ENCODE peak calls at places on chromosomes 1 and 21, in six cellular contexts. One of them, this sample, is unnamed.
A peak's percentile ranks its signal among the peaks of the same experiment; 100 is the strongest.

GRCh38 chr1:16078925-16079656 is 5.6 kb upstream of the FAM131C start:
- DNase-seq in lower leg skin: peak; percentile 94
- DNase-seq in activated T-helper 9 cell treated with anti-CD3 and anti-CD28 coated beads, Interleukin-2, amount 50 U/mL, for 16 hours: peak; percentile 61
- DNase-seq in activated naive CD8-positive, alpha-beta T cell treated with anti-CD3 and anti-CD28 coated beads for 36 hours: peak; percentile 70
- DNase-seq in non-pigmented ciliary epithelial cell: no peak
- DNase-seq in nephron progenitor cell: peak; percentile 85
- DNase-seq in this sample: peak; percentile 82

GRCh38 chr21:26077523-26077922 is 93.0 kb downstream of the APP start:
- DNase-seq in nephron progenitor cell: peak; percentile 3
- DNase-seq in lower leg skin: no peak
- DNase-seq in non-pigmented ciliary epithelial cell: no peak
- DNase-seq in activated T-helper 9 cell treated with anti-CD3 and anti-CD28 coated beads, Interleukin-2, amount 50 U/mL, for 16 hours: no peak
- DNase-seq in activated naive CD8-positive, alpha-beta T cell treated with anti-CD3 and anti-CD28 coated beads for 36 hours: no peak
- DNase-seq in this sample: no peak

GRCh38 chr1:89483010-89483756 is 41.4 kb upstream of the LRRC8B start:
- DNase-seq in activated naive CD8-positive, alpha-beta T cell treated with anti-CD3 and anti-CD28 coated beads for 36 hours: peak; percentile 57
- DNase-seq in non-pigmented ciliary epithelial cell: peak; percentile 51
- DNase-seq in nephron progenitor cell: peak; percentile 76
- DNase-seq in lower leg skin: peak; percentile 92
- DNase-seq in activated T-helper 9 cell treated with anti-CD3 and anti-CD28 coated beads, Interleukin-2, amount 50 U/mL, for 16 hours: peak; percentile 54
- DNase-seq in this sample: peak; percentile 82

GRCh38 chr1:97070366-97070765 is 348.8 kb downstream of the PTBP2 start:
- DNase-seq in nephron progenitor cell: no peak
- DNase-seq in activated naive CD8-positive, alpha-beta T cell treated with anti-CD3 and anti-CD28 coated beads for 36 hours: no peak
- DNase-seq in lower leg skin: no peak
- DNase-seq in activated T-helper 9 cell treated with anti-CD3 and anti-CD28 coated beads, Interleukin-2, amount 50 U/mL, for 16 hours: no peak
- DNase-seq in non-pigmented ciliary epithelial cell: no peak
- DNase-seq in this sample: no peak

GRCh38 chr1:223363856-223364684 is at the start of gene SUSD4:
- DNase-seq in activated T-helper 9 cell treated with anti-CD3 and anti-CD28 coated beads, Interleukin-2, amount 50 U/mL, for 16 hours: peak; percentile 39
- DNase-seq in lower leg skin: no peak
- DNase-seq in nephron progenitor cell: peak; percentile 72
- DNase-seq in non-pigmented ciliary epithelial cell: no peak
- DNase-seq in activated naive CD8-positive, alpha-beta T cell treated with anti-CD3 and anti-CD28 coated beads for 36 hours: peak; percentile 64
- DNase-seq in this sample: peak; percentile 65

GRCh38 chr1:174142836-174143235 is 16.5 kb upstream of the RABGAP1L start:
- DNase-seq in nephron progenitor cell: no peak
- DNase-seq in non-pigmented ciliary epithelial cell: no peak
- DNase-seq in activated T-helper 9 cell treated with anti-CD3 and anti-CD28 coated beads, Interleukin-2, amount 50 U/mL, for 16 hours: no peak
- DNase-seq in activated naive CD8-positive, alpha-beta T cell treated with anti-CD3 and anti-CD28 coated beads for 36 hours: no peak
- DNase-seq in lower leg skin: no peak
- DNase-seq in this sample: no peak

GRCh38 chr1:115314765-115315164 is 23.3 kb downstream of the NGF start:
- DNase-seq in non-pigmented ciliary epithelial cell: peak; percentile 87
- DNase-seq in activated naive CD8-positive, alpha-beta T cell treated with anti-CD3 and anti-CD28 coated beads for 36 hours: no peak
- DNase-seq in activated T-helper 9 cell treated with anti-CD3 and anti-CD28 coated beads, Interleukin-2, amount 50 U/mL, for 16 hours: no peak
- DNase-seq in nephron progenitor cell: no peak
- DNase-seq in lower leg skin: no peak
- DNase-seq in this sample: no peak

GRCh38 chr21:27806261-27806660 is 839.4 kb upstream of the ADAMTS5 start:
- DNase-seq in activated naive CD8-positive, alpha-beta T cell treated with anti-CD3 and anti-CD28 coated beads for 36 hours: no peak
- DNase-seq in nephron progenitor cell: no peak
- DNase-seq in non-pigmented ciliary epithelial cell: no peak
- DNase-seq in lower leg skin: no peak
- DNase-seq in activated T-helper 9 cell treated with anti-CD3 and anti-CD28 coated beads, Interleukin-2, amount 50 U/mL, for 16 hours: no peak
- DNase-seq in this sample: no peak

GRCh38 chr1:156498447-156499193 is 2.0 kb downstream of the MEF2D start:
- DNase-seq in lower leg skin: no peak
- DNase-seq in activated T-helper 9 cell treated with anti-CD3 and anti-CD28 coated beads, Interleukin-2, amount 50 U/mL, for 16 hours: no peak
- DNase-seq in activated naive CD8-positive, alpha-beta T cell treated with anti-CD3 and anti-CD28 coated beads for 36 hours: no peak
- DNase-seq in nephron progenitor cell: peak; percentile 31
- DNase-seq in non-pigmented ciliary epithelial cell: no peak
- DNase-seq in this sample: peak; percentile 58

GRCh38 chr1:23772854-23773242 is 5.4 kb upstream of the PITHD1 start:
- DNase-seq in activated T-helper 9 cell treated with anti-CD3 and anti-CD28 coated beads, Interleukin-2, amount 50 U/mL, for 16 hours: no peak
- DNase-seq in nephron progenitor cell: no peak
- DNase-seq in lower leg skin: peak; percentile 68
- DNase-seq in activated naive CD8-positive, alpha-beta T cell treated with anti-CD3 and anti-CD28 coated beads for 36 hours: no peak
- DNase-seq in non-pigmented ciliary epithelial cell: no peak
- DNase-seq in this sample: no peak

GRCh38 chr1:216742625-216743024 is 19.4 kb upstream of the ESRRG start:
- DNase-seq in lower leg skin: no peak
- DNase-seq in non-pigmented ciliary epithelial cell: no peak
- DNase-seq in nephron progenitor cell: no peak
- DNase-seq in activated T-helper 9 cell treated with anti-CD3 and anti-CD28 coated beads, Interleukin-2, amount 50 U/mL, for 16 hours: no peak
- DNase-seq in activated naive CD8-positive, alpha-beta T cell treated with anti-CD3 and anti-CD28 coated beads for 36 hours: no peak
- DNase-seq in this sample: no peak

GRCh38 chr1:59062743-59063142 is 234.2 kb upstream of the FGGY start:
- DNase-seq in activated naive CD8-positive, alpha-beta T cell treated with anti-CD3 and anti-CD28 coated beads for 36 hours: no peak
- DNase-seq in activated T-helper 9 cell treated with anti-CD3 and anti-CD28 coated beads, Interleukin-2, amount 50 U/mL, for 16 hours: no peak
- DNase-seq in non-pigmented ciliary epithelial cell: peak; percentile 67
- DNase-seq in lower leg skin: no peak
- DNase-seq in nephron progenitor cell: no peak
- DNase-seq in this sample: no peak

GRCh38 chr21:31136891-31137290 is 98.6 kb upstream of the KRTAP19-8 start:
- DNase-seq in activated naive CD8-positive, alpha-beta T cell treated with anti-CD3 and anti-CD28 coated beads for 36 hours: no peak
- DNase-seq in non-pigmented ciliary epithelial cell: no peak
- DNase-seq in activated T-helper 9 cell treated with anti-CD3 and anti-CD28 coated beads, Interleukin-2, amount 50 U/mL, for 16 hours: no peak
- DNase-seq in nephron progenitor cell: no peak
- DNase-seq in lower leg skin: no peak
- DNase-seq in this sample: no peak

GRCh38 chr21:26804895-26805609 is 40.2 kb downstream of the ADAMTS1 start:
- DNase-seq in lower leg skin: no peak
- DNase-seq in activated naive CD8-positive, alpha-beta T cell treated with anti-CD3 and anti-CD28 coated beads for 36 hours: no peak
- DNase-seq in non-pigmented ciliary epithelial cell: no peak
- DNase-seq in nephron progenitor cell: no peak
- DNase-seq in activated T-helper 9 cell treated with anti-CD3 and anti-CD28 coated beads, Interleukin-2, amount 50 U/mL, for 16 hours: no peak
- DNase-seq in this sample: no peak

GRCh38 chr1:144101397-144102050 is 129.7 kb upstream of the FAM72C start:
- DNase-seq in lower leg skin: peak; percentile 91
- DNase-seq in activated naive CD8-positive, alpha-beta T cell treated with anti-CD3 and anti-CD28 coated beads for 36 hours: peak; percentile 3
- DNase-seq in non-pigmented ciliary epithelial cell: no peak
- DNase-seq in activated T-helper 9 cell treated with anti-CD3 and anti-CD28 coated beads, Interleukin-2, amount 50 U/mL, for 16 hours: no peak
- DNase-seq in nephron progenitor cell: peak; percentile 8
- DNase-seq in this sample: peak; percentile 12

GRCh38 chr21:33042812-33043211 is 17.1 kb downstream of the OLIG2 start:
- DNase-seq in non-pigmented ciliary epithelial cell: peak; percentile 79
- DNase-seq in activated T-helper 9 cell treated with anti-CD3 and anti-CD28 coated beads, Interleukin-2, amount 50 U/mL, for 16 hours: no peak
- DNase-seq in nephron progenitor cell: no peak
- DNase-seq in activated naive CD8-positive, alpha-beta T cell treated with anti-CD3 and anti-CD28 coated beads for 36 hours: no peak
- DNase-seq in lower leg skin: no peak
- DNase-seq in this sample: peak; percentile 17

GRCh38 chr1:111463029-111463683 is 10.6 kb upstream of the C1orf162 start:
- DNase-seq in activated naive CD8-positive, alpha-beta T cell treated with anti-CD3 and anti-CD28 coated beads for 36 hours: no peak
- DNase-seq in lower leg skin: no peak
- DNase-seq in non-pigmented ciliary epithelial cell: peak; percentile 9
- DNase-seq in activated T-helper 9 cell treated with anti-CD3 and anti-CD28 coated beads, Interleukin-2, amount 50 U/mL, for 16 hours: no peak
- DNase-seq in nephron progenitor cell: no peak
- DNase-seq in this sample: no peak

GRCh38 chr1:45008076-45008475 is 3.0 kb downstream of the HECTD3 start:
- DNase-seq in activated T-helper 9 cell treated with anti-CD3 and anti-CD28 coated beads, Interleukin-2, amount 50 U/mL, for 16 hours: no peak
- DNase-seq in non-pigmented ciliary epithelial cell: no peak
- DNase-seq in nephron progenitor cell: no peak
- DNase-seq in activated naive CD8-positive, alpha-beta T cell treated with anti-CD3 and anti-CD28 coated beads for 36 hours: no peak
- DNase-seq in lower leg skin: no peak
- DNase-seq in this sample: no peak

GRCh38 chr1:57112148-57112547 is 146.3 kb upstream of the C8B start:
- DNase-seq in activated T-helper 9 cell treated with anti-CD3 and anti-CD28 coated beads, Interleukin-2, amount 50 U/mL, for 16 hours: no peak
- DNase-seq in lower leg skin: no peak
- DNase-seq in nephron progenitor cell: no peak
- DNase-seq in activated naive CD8-positive, alpha-beta T cell treated with anti-CD3 and anti-CD28 coated beads for 36 hours: no peak
- DNase-seq in non-pigmented ciliary epithelial cell: no peak
- DNase-seq in this sample: no peak

GRCh38 chr1:211066781-211067384 is 67.1 kb downstream of the KCNH1 start:
- DNase-seq in lower leg skin: no peak
- DNase-seq in nephron progenitor cell: no peak
- DNase-seq in non-pigmented ciliary epithelial cell: no peak
- DNase-seq in activated T-helper 9 cell treated with anti-CD3 and anti-CD28 coated beads, Interleukin-2, amount 50 U/mL, for 16 hours: no peak
- DNase-seq in activated naive CD8-positive, alpha-beta T cell treated with anti-CD3 and anti-CD28 coated beads for 36 hours: no peak
- DNase-seq in this sample: no peak

GRCh38 chr1:82366694-82367093 is 566.0 kb downstream of the ADGRL2 start:
- DNase-seq in activated T-helper 9 cell treated with anti-CD3 and anti-CD28 coated beads, Interleukin-2, amount 50 U/mL, for 16 hours: no peak
- DNase-seq in activated naive CD8-positive, alpha-beta T cell treated with anti-CD3 and anti-CD28 coated beads for 36 hours: no peak
- DNase-seq in nephron progenitor cell: no peak
- DNase-seq in lower leg skin: no peak
- DNase-seq in non-pigmented ciliary epithelial cell: no peak
- DNase-seq in this sample: no peak

GRCh38 chr1:211897011-211897410 is 66.4 kb upstream of the LPGAT1 start:
- DNase-seq in lower leg skin: no peak
- DNase-seq in non-pigmented ciliary epithelial cell: no peak
- DNase-seq in activated T-helper 9 cell treated with anti-CD3 and anti-CD28 coated beads, Interleukin-2, amount 50 U/mL, for 16 hours: no peak
- DNase-seq in activated naive CD8-positive, alpha-beta T cell treated with anti-CD3 and anti-CD28 coated beads for 36 hours: no peak
- DNase-seq in nephron progenitor cell: no peak
- DNase-seq in this sample: no peak

GRCh38 chr1:1014896-1015681 is 1.8 kb downstream of the ISG15 start:
- DNase-seq in nephron progenitor cell: no peak
- DNase-seq in non-pigmented ciliary epithelial cell: no peak
- DNase-seq in lower leg skin: no peak
- DNase-seq in activated T-helper 9 cell treated with anti-CD3 and anti-CD28 coated beads, Interleukin-2, amount 50 U/mL, for 16 hours: no peak
- DNase-seq in activated naive CD8-positive, alpha-beta T cell treated with anti-CD3 and anti-CD28 coated beads for 36 hours: peak; percentile 37
- DNase-seq in this sample: no peak

GRCh38 chr1:201266774-201267173 is 16.5 kb upstream of the PKP1 start:
- DNase-seq in lower leg skin: peak; percentile 68
- DNase-seq in nephron progenitor cell: no peak
- DNase-seq in activated T-helper 9 cell treated with anti-CD3 and anti-CD28 coated beads, Interleukin-2, amount 50 U/mL, for 16 hours: no peak
- DNase-seq in activated naive CD8-positive, alpha-beta T cell treated with anti-CD3 and anti-CD28 coated beads for 36 hours: no peak
- DNase-seq in non-pigmented ciliary epithelial cell: peak; percentile 76
- DNase-seq in this sample: no peak

GRCh38 chr1:48049823-48050539 is 52.8 kb upstream of the TRABD2B start:
- DNase-seq in non-pigmented ciliary epithelial cell: no peak
- DNase-seq in lower leg skin: no peak
- DNase-seq in nephron progenitor cell: no peak
- DNase-seq in activated T-helper 9 cell treated with anti-CD3 and anti-CD28 coated beads, Interleukin-2, amount 50 U/mL, for 16 hours: no peak
- DNase-seq in activated naive CD8-positive, alpha-beta T cell treated with anti-CD3 and anti-CD28 coated beads for 36 hours: no peak
- DNase-seq in this sample: no peak